ENCODE peak calls at places on chromosomes 11 and 22, in ten cellular contexts. One of them, this sample, is unnamed.

GRCh38 chr11:37988031-37988430 is 1390.0 kb upstream of the RAG2 start:
- DNase-seq in GM23338: no peak
- DNase-seq in nephron progenitor cell: no peak
- DNase-seq in activated CD4-positive, CD25-positive, alpha-beta regulatory T cell: no peak
- DNase-seq in T-helper 2 cell treated with Interferon-gamma antibody and Interleukin-4, amounts not matched to agents 5 μg/mL and 100 μg/mL, for 36 hours: no peak
- DNase-seq in M059J: peak
- DNase-seq in NCI-H460: no peak
- DNase-seq in stimulated activated CD4-positive, alpha-beta T cell treated with anti-CD3 and anti-CD28 coated beads, Interleukin-4, amount 100 ng/mL, for 48 hours: no peak
- DNase-seq in foreskin fibroblast: peak
- DNase-seq in C1 segment of cervical spinal cord: no peak
- DNase-seq in this sample: no peak

GRCh38 chr11:115455606-115456005 is 48.6 kb downstream of the CADM1 start:
- DNase-seq in NCI-H460: no peak
- DNase-seq in nephron progenitor cell: no peak
- DNase-seq in foreskin fibroblast: no peak
- DNase-seq in activated CD4-positive, CD25-positive, alpha-beta regulatory T cell: no peak
- DNase-seq in M059J: no peak
- DNase-seq in stimulated activated CD4-positive, alpha-beta T cell treated with anti-CD3 and anti-CD28 coated beads, Interleukin-4, amount 100 ng/mL, for 48 hours: no peak
- DNase-seq in GM23338: peak
- DNase-seq in C1 segment of cervical spinal cord: no peak
- DNase-seq in T-helper 2 cell treated with Interferon-gamma antibody and Interleukin-4, amounts not matched to agents 5 μg/mL and 100 μg/mL, for 36 hours: no peak
- DNase-seq in this sample: no peak

GRCh38 chr11:117618273-117618672 is 178.7 kb downstream of the DSCAML1 start:
- DNase-seq in C1 segment of cervical spinal cord: no peak
- DNase-seq in foreskin fibroblast: no peak
- DNase-seq in NCI-H460: no peak
- DNase-seq in T-helper 2 cell treated with Interferon-gamma antibody and Interleukin-4, amounts not matched to agents 5 μg/mL and 100 μg/mL, for 36 hours: no peak
- DNase-seq in activated CD4-positive, CD25-positive, alpha-beta regulatory T cell: no peak
- DNase-seq in GM23338: no peak
- DNase-seq in M059J: no peak
- DNase-seq in stimulated activated CD4-positive, alpha-beta T cell treated with anti-CD3 and anti-CD28 coated beads, Interleukin-4, amount 100 ng/mL, for 48 hours: no peak
- DNase-seq in nephron progenitor cell: no peak
- DNase-seq in this sample: no peak

GRCh38 chr11:37506516-37506915 is 908.5 kb upstream of the RAG2 start:
- DNase-seq in foreskin fibroblast: no peak
- DNase-seq in M059J: no peak
- DNase-seq in GM23338: no peak
- DNase-seq in nephron progenitor cell: no peak
- DNase-seq in NCI-H460: no peak
- DNase-seq in C1 segment of cervical spinal cord: no peak
- DNase-seq in stimulated activated CD4-positive, alpha-beta T cell treated with anti-CD3 and anti-CD28 coated beads, Interleukin-4, amount 100 ng/mL, for 48 hours: no peak
- DNase-seq in T-helper 2 cell treated with Interferon-gamma antibody and Interleukin-4, amounts not matched to agents 5 μg/mL and 100 μg/mL, for 36 hours: no peak
- DNase-seq in activated CD4-positive, CD25-positive, alpha-beta regulatory T cell: no peak
- DNase-seq in this sample: no peak

GRCh38 chr11:34432822-34433221 is 5.9 kb upstream of the CAT start:
- DNase-seq in C1 segment of cervical spinal cord: no peak
- DNase-seq in NCI-H460: no peak
- DNase-seq in stimulated activated CD4-positive, alpha-beta T cell treated with anti-CD3 and anti-CD28 coated beads, Interleukin-4, amount 100 ng/mL, for 48 hours: no peak
- DNase-seq in foreskin fibroblast: no peak
- DNase-seq in activated CD4-positive, CD25-positive, alpha-beta regulatory T cell: no peak
- DNase-seq in M059J: no peak
- DNase-seq in T-helper 2 cell treated with Interferon-gamma antibody and Interleukin-4, amounts not matched to agents 5 μg/mL and 100 μg/mL, for 36 hours: no peak
- DNase-seq in GM23338: no peak
- DNase-seq in nephron progenitor cell: no peak
- DNase-seq in this sample: no peak

GRCh38 chr11:86954288-86955110 is 696 bp downstream of the FZD4 start:
- DNase-seq in C1 segment of cervical spinal cord: no peak
- DNase-seq in foreskin fibroblast: no peak
- DNase-seq in GM23338: peak
- DNase-seq in T-helper 2 cell treated with Interferon-gamma antibody and Interleukin-4, amounts not matched to agents 5 μg/mL and 100 μg/mL, for 36 hours: no peak
- DNase-seq in nephron progenitor cell: peak
- DNase-seq in stimulated activated CD4-positive, alpha-beta T cell treated with anti-CD3 and anti-CD28 coated beads, Interleukin-4, amount 100 ng/mL, for 48 hours: no peak
- DNase-seq in M059J: peak
- DNase-seq in activated CD4-positive, CD25-positive, alpha-beta regulatory T cell: no peak
- DNase-seq in NCI-H460: no peak
- DNase-seq in this sample: no peak

GRCh38 chr11:8263109-8263768 is 439 bp downstream of the LMO1 start:
- DNase-seq in T-helper 2 cell treated with Interferon-gamma antibody and Interleukin-4, amounts not matched to agents 5 μg/mL and 100 μg/mL, for 36 hours: no peak
- DNase-seq in C1 segment of cervical spinal cord: peak
- DNase-seq in stimulated activated CD4-positive, alpha-beta T cell treated with anti-CD3 and anti-CD28 coated beads, Interleukin-4, amount 100 ng/mL, for 48 hours: no peak
- DNase-seq in activated CD4-positive, CD25-positive, alpha-beta regulatory T cell: no peak
- DNase-seq in foreskin fibroblast: no peak
- DNase-seq in M059J: peak
- DNase-seq in nephron progenitor cell: peak
- DNase-seq in NCI-H460: no peak
- DNase-seq in GM23338: peak
- DNase-seq in this sample: no peak

GRCh38 chr22:48563966-48564330 is 1263.7 kb downstream of the BRD1 start:
- DNase-seq in NCI-H460: no peak
- DNase-seq in GM23338: no peak
- DNase-seq in activated CD4-positive, CD25-positive, alpha-beta regulatory T cell: no peak
- DNase-seq in T-helper 2 cell treated with Interferon-gamma antibody and Interleukin-4, amounts not matched to agents 5 μg/mL and 100 μg/mL, for 36 hours: no peak
- DNase-seq in M059J: no peak
- DNase-seq in C1 segment of cervical spinal cord: no peak
- DNase-seq in nephron progenitor cell: no peak
- DNase-seq in stimulated activated CD4-positive, alpha-beta T cell treated with anti-CD3 and anti-CD28 coated beads, Interleukin-4, amount 100 ng/mL, for 48 hours: no peak
- DNase-seq in foreskin fibroblast: no peak
- DNase-seq in this sample: no peak

GRCh38 chr22:46002757-46003270 is 25.9 kb upstream of the WNT7B start:
- DNase-seq in T-helper 2 cell treated with Interferon-gamma antibody and Interleukin-4, amounts not matched to agents 5 μg/mL and 100 μg/mL, for 36 hours: no peak
- DNase-seq in NCI-H460: no peak
- DNase-seq in foreskin fibroblast: peak
- DNase-seq in activated CD4-positive, CD25-positive, alpha-beta regulatory T cell: no peak
- DNase-seq in C1 segment of cervical spinal cord: no peak
- DNase-seq in nephron progenitor cell: no peak
- DNase-seq in M059J: peak
- DNase-seq in GM23338: no peak
- DNase-seq in stimulated activated CD4-positive, alpha-beta T cell treated with anti-CD3 and anti-CD28 coated beads, Interleukin-4, amount 100 ng/mL, for 48 hours: no peak
- DNase-seq in this sample: no peak

This sample was measured in occipital lobe.